ENCODE peak calls at places on chromosomes 13 and 19, in six cellular contexts. I is tibial artery, M is transverse colon, T is fibroblast of the aortic adventitia, W is A673, P is brain microvascular endothelial cell. Y is an unnamed sample.

GRCh38 chr13:40508112-40508511 is 158.3 kb downstream of the FOXO1 start:
- DNase-seq in I (no peak), M (no peak), T (peak; percentile 85), W (no peak), P (peak; percentile 87), Y (peak; percentile 93)

GRCh38 chr13:46526763-46527162 is 26.2 kb upstream of the LRCH1 start:
- DNase-seq in I (no peak), M (no peak), T (no peak), W (no peak), P (no peak), Y (no peak)

GRCh38 chr19:10603084-10603872 is 16.2 kb upstream of the AP1M2 start:
- DNase-seq in I (peak; percentile 81), M (peak; percentile 66), T (no peak), W (peak; percentile 65), P (no peak), Y (no peak)

GRCh38 chr13:80131204-80131603 is 209.7 kb downstream of the SPRY2 start:
- DNase-seq in I (peak; percentile 75), M (peak; percentile 81), T (peak; percentile 70), W (peak; percentile 60), P (peak; percentile 75), Y (peak; percentile 81)

GRCh38 chr19:18262917-18263316 is 11.3 kb downstream of the IQCN start:
- DNase-seq in I (no peak), M (no peak), T (no peak), W (no peak), P (peak; percentile 28), Y (no peak)

GRCh38 chr13:72504026-72504925 is 223.2 kb downstream of the MZT1 start:
- DNase-seq in I (no peak), M (no peak), T (no peak), W (no peak), P (peak; percentile 64), Y (no peak)

GRCh38 chr13:100883453-100883852 is 208.9 kb upstream of the TMTC4 start:
- DNase-seq in I (no peak), M (no peak), T (no peak), W (no peak), P (no peak), Y (no peak)

GRCh38 chr13:39446865-39447264 is 156.1 kb downstream of the LHFPL6 start:
- DNase-seq in I (no peak), M (no peak), T (no peak), W (no peak), P (no peak), Y (no peak)

GRCh38 chr19:46180701-46181385 is 32.8 kb downstream of the IGFL2 start:
- DNase-seq in I (peak; percentile 27), M (no peak), T (peak; percentile 57), W (no peak), P (peak; percentile 26), Y (no peak)

GRCh38 chr13:98413796-98414195 is 163.1 kb downstream of the STK24 start:
- DNase-seq in I (no peak), M (no peak), T (no peak), W (no peak), P (no peak), Y (no peak)

GRCh38 chr19:677601-678380 is 1.6 kb downstream of the FSTL3 start:
- DNase-seq in I (no peak), M (no peak), T (peak; percentile 22), W (no peak), P (peak; percentile 31), Y (no peak)

GRCh38 chr19:13102666-13103584 is at the start of gene LYL1:
- DNase-seq in I (peak; percentile 86), M (peak; percentile 76), T (peak; percentile 59), W (no peak), P (no peak), Y (peak; percentile 65)

GRCh38 chr13:98483636-98484288 is 93.1 kb downstream of the STK24 start:
- DNase-seq in I (no peak), M (no peak), T (no peak), W (no peak), P (no peak), Y (no peak)

GRCh38 chr13:110230661-110231347 is 76.2 kb downstream of the COL4A1 start:
- DNase-seq in I (peak; percentile 60), M (no peak), T (no peak), W (no peak), P (no peak), Y (no peak)

GRCh38 chr13:21641629-21642028 is 29.2 kb upstream of the FGF9 start:
- DNase-seq in I (no peak), M (no peak), T (no peak), W (no peak), P (no peak), Y (no peak)

GRCh38 chr19:1183543-1184172 is 9.6 kb upstream of the SBNO2 start:
- DNase-seq in I (no peak), M (peak; percentile 62), T (no peak), W (no peak), P (no peak), Y (no peak)

GRCh38 chr19:591099-591958 is 1.6 kb downstream of the HCN2 start:
- DNase-seq in I (no peak), M (no peak), T (no peak), W (no peak), P (no peak), Y (no peak)

DNA sequence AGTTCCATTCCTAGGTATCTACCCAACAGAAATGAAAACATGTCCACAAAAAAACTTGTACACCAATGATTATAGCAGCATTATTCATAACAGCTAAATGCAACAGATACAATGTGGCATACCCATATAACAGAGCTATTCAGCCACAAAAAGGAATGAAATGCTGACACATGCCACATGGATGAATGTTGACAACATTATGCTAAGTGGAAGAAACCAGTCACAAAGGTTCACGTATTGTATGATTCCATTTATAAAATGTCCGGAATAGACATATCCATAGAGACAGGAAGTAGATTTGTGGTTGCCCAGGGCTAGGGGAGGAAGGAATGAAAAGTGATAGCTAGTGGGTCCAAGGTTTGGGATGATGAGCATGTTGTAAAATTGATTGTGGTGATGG is 10.8 kb downstream of the CRYL1 start:
- DNase-seq in I (no peak), M (no peak), T (no peak), W (no peak), P (no peak), Y (no peak)
- TF ChIP-seq CTCF in I (no peak), M (no peak), T (no peak), W (no peak), P (no peak), Y (no peak)

GRCh38 chr19:2303209-2303798 is 4.7 kb downstream of the LINGO3 start:
- DNase-seq in I (no peak), M (no peak), T (no peak), W (no peak), P (no peak), Y (no peak)
- TF ChIP-seq CTCF in I (no peak), M (no peak), T (no peak), W (no peak), P (no peak), Y (no peak)

GRCh38 chr19:15701757-15702589 is 25.9 kb upstream of the OR10H2 start:
- DNase-seq in I (no peak), M (peak; percentile 55), T (no peak), W (no peak), P (no peak), Y (no peak)

GRCh38 chr19:15696654-15697194 is 23.8 kb downstream of the CYP4F12 start:
- DNase-seq in I (no peak), M (no peak), T (no peak), W (peak; percentile 12), P (no peak), Y (no peak)

DNA sequence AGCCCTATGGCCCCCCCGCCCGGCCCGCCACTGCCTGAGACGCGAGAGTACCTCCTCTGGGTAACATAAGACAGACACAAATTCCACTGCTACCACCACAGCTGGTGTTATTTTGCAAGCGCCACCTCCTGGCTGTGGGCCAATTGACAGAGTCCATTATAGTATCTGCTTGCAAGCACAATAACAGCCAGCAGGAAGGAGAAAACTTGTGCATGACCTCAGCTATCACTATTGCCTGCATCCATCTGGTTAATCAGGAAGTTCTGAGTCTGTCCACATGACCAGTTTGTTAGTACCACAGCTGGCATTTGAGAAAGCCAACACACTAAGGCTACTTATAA is 25.3 kb upstream of the OR10H2 start:
- DNase-seq in I (peak; percentile 77), M (peak; percentile 89), T (peak; percentile 7), W (peak; percentile 85), P (no peak), Y (peak; percentile 26)
- TF ChIP-seq CTCF in I (no peak), M (peak; percentile 11), T (no peak), W (no peak), P (no peak), Y (no peak)

GRCh38 chr13:27663947-27664346 is 42.3 kb downstream of the POLR1D start:
- DNase-seq in I (no peak), M (no peak), T (no peak), W (no peak), P (no peak), Y (no peak)

GRCh38 chr13:27662738-27663470 is 41.2 kb downstream of the POLR1D start:
- DNase-seq in I (no peak), M (no peak), T (no peak), W (no peak), P (no peak), Y (no peak)

GRCh38 chr13:27666951-27667350 is 45.3 kb downstream of the POLR1D start:
- DNase-seq in I (no peak), M (no peak), T (no peak), W (no peak), P (no peak), Y (no peak)

GRCh38 chr13:27665761-27666160 is 44.1 kb downstream of the POLR1D start:
- DNase-seq in I (no peak), M (no peak), T (no peak), W (no peak), P (no peak), Y (no peak)

GRCh38 chr13:27665333-27665732 is 43.6 kb downstream of the POLR1D start:
- DNase-seq in I (no peak), M (no peak), T (peak; percentile 17), W (no peak), P (no peak), Y (no peak)
- TF ChIP-seq CTCF in I (no peak), M (no peak), T (peak; percentile 30), W (peak; percentile 30), P (peak; percentile 26), Y (peak; percentile 32)